ENCODE peak calls at places on chromosome 16, in ten cellular contexts. A is A549, P is COR-L47, G is PC-3, S is dermis microvascular lymphatic vessel endothelial cell, X is HT-29, K is GM12864, D is EH, I is pancreas, V is cardiac muscle cell. O is an unnamed sample.
A peak's percentile ranks its signal among the peaks of the same experiment; 100 is the strongest.

GRCh38 chr16:22220076-22220453 is 14.0 kb downstream of the EEF2K start:
- DNase-seq in A (no peak), P (no peak), G (no peak), S (no peak), X (no peak), K (no peak), D (peak; percentile 58), I (no peak), V (peak; percentile 15), O (no peak)

GRCh38 chr16:3135120-3135715 is 389 bp downstream of the ZNF213 start:
- DNase-seq in A (no peak), P (no peak), G (no peak), S (no peak), X (no peak), K (no peak), D (no peak), I (no peak), V (no peak), O (no peak)

GRCh38 chr16:49835116-49835880 is 20.6 kb downstream of the ZNF423 start:
- DNase-seq in A (no peak), P (no peak), G (no peak), S (no peak), X (no peak), K (no peak), D (no peak), I (no peak), V (no peak), O (no peak)

GRCh38 chr16:50521246-50521900 is 26.8 kb upstream of the NKD1 start:
- DNase-seq in A (no peak), P (no peak), G (no peak), S (no peak), X (no peak), K (no peak), D (no peak), I (no peak), V (no peak), O (no peak)

GRCh38 chr16:68592466-68593337 is 52.4 kb upstream of the CDH3 start:
- DNase-seq in A (no peak), P (no peak), G (peak; percentile 26), S (peak; percentile 47), X (peak; percentile 39), K (no peak), D (peak; percentile 18), I (no peak), V (no peak), O (no peak)

GRCh38 chr16:66376577-66377326 is 10.3 kb downstream of the CDH5 start:
- DNase-seq in A (no peak), P (no peak), G (peak; percentile 6), S (peak; percentile 72), X (no peak), K (no peak), D (no peak), I (no peak), V (no peak), O (no peak)

GRCh38 chr16:71347146-71347545 is 11.4 kb upstream of the CALB2 start:
- DNase-seq in A (no peak), P (no peak), G (no peak), S (no peak), X (no peak), K (no peak), D (no peak), I (no peak), V (no peak), O (no peak)

GRCh38 chr16:31421587-31421986 is 6.6 kb downstream of the COX6A2 start:
- DNase-seq in A (no peak), P (no peak), G (no peak), S (no peak), X (no peak), K (peak; percentile 19), D (no peak), I (no peak), V (no peak), O (no peak)

GRCh38 chr16:89360760-89361435 is 129.5 kb downstream of the ANKRD11 start:
- DNase-seq in A (no peak), P (no peak), G (no peak), S (peak; percentile 40), X (no peak), K (peak; percentile 72), D (no peak), I (no peak), V (no peak), O (no peak)

GRCh38 chr16:88703486-88704309 is 2.5 kb downstream of the RNF166 start:
- DNase-seq in A (no peak), P (no peak), G (no peak), S (peak; percentile 45), X (no peak), K (no peak), D (no peak), I (peak; percentile 48), V (no peak), O (no peak)

GRCh38 chr16:1691956-1692355 is 13.9 kb downstream of the JPT2 start:
- DNase-seq in A (peak; percentile 82), P (no peak), G (peak; percentile 93), S (no peak), X (no peak), K (no peak), D (peak; percentile 81), I (no peak), V (no peak), O (no peak)

GRCh38 chr16:84599528-84600202 is 18.2 kb downstream of the COTL1 start:
- DNase-seq in A (no peak), P (peak; percentile 82), G (no peak), S (peak; percentile 88), X (no peak), K (no peak), D (peak; percentile 92), I (peak; percentile 58), V (peak; percentile 60), O (no peak)

GRCh38 chr16:50257876-50258275 is 8.5 kb upstream of the ADCY7 start:
- DNase-seq in A (no peak), P (no peak), G (no peak), S (no peak), X (no peak), K (no peak), D (no peak), I (no peak), V (no peak), O (no peak)

GRCh38 chr16:86300746-86301480 is 209.4 kb upstream of the FOXF1 start:
- DNase-seq in A (no peak), P (no peak), G (no peak), S (no peak), X (no peak), K (no peak), D (no peak), I (no peak), V (peak; percentile 66), O (no peak)

GRCh38 chr16:46482895-46483294 is 138.3 kb downstream of the SHCBP1 start:
- DNase-seq in A (no peak), P (no peak), G (no peak), S (no peak), X (peak; percentile 42), K (no peak), D (no peak), I (no peak), V (no peak), O (no peak)

GRCh38 chr16:51461255-51461654 is 310.2 kb upstream of the SALL1 start:
- DNase-seq in A (no peak), P (no peak), G (no peak), S (no peak), X (peak; percentile 1), K (no peak), D (no peak), I (no peak), V (no peak), O (no peak)

GRCh38 chr16:22379656-22380055 is 5.2 kb upstream of the CDR2 start:
- DNase-seq in A (no peak), P (no peak), G (no peak), S (no peak), X (no peak), K (no peak), D (no peak), I (no peak), V (no peak), O (no peak)

GRCh38 chr16:582614-583331 is 7.1 kb upstream of the RAB40C start:
- DNase-seq in A (no peak), P (no peak), G (no peak), S (no peak), X (no peak), K (no peak), D (no peak), I (peak; percentile 78), V (no peak), O (no peak)

GRCh38 chr16:21685034-21685455 is 21.3 kb downstream of the OTOA start:
- DNase-seq in A (no peak), P (no peak), G (no peak), S (peak; percentile 16), X (no peak), K (no peak), D (no peak), I (no peak), V (peak; percentile 62), O (no peak)

GRCh38 chr16:67528222-67528869 is at the start of gene RIPOR1:
- DNase-seq in A (peak; percentile 80), P (peak; percentile 53), G (peak; percentile 28), S (peak; percentile 39), X (no peak), K (no peak), D (peak; percentile 59), I (peak; percentile 64), V (peak; percentile 74), O (peak; percentile 72)

GRCh38 chr16:2860826-2861567 is 3.0 kb upstream of the PRSS22 start:
- DNase-seq in A (no peak), P (no peak), G (peak; percentile 80), S (peak; percentile 14), X (peak; percentile 38), K (no peak), D (peak; percentile 18), I (no peak), V (no peak), O (no peak)

GRCh38 chr16:30698139-30698815 is 694 bp upstream of the SRCAP start:
- DNase-seq in A (peak; percentile 97), P (peak; percentile 89), G (peak; percentile 94), S (peak; percentile 86), X (peak; percentile 97), K (peak; percentile 92), D (peak; percentile 97), I (peak; percentile 99), V (peak; percentile 94), O (peak; percentile 80)

GRCh38 chr16:57352636-57353047 is 5.9 kb upstream of the CCL22 start:
- DNase-seq in A (no peak), P (no peak), G (no peak), S (no peak), X (no peak), K (no peak), D (no peak), I (no peak), V (no peak), O (no peak)

GRCh38 chr16:88535181-88535856 is 34.9 kb upstream of the ZC3H18 start:
- DNase-seq in A (no peak), P (no peak), G (no peak), S (no peak), X (no peak), K (no peak), D (no peak), I (no peak), V (no peak), O (no peak)

GRCh38 chr16:76941091-76941490 is 249.9 kb upstream of the MON1B start:
- DNase-seq in A (no peak), P (no peak), G (no peak), S (no peak), X (no peak), K (no peak), D (no peak), I (no peak), V (no peak), O (no peak)

GRCh38 chr16:2473999-2474876 is 689 bp upstream of the TBC1D24 start:
- DNase-seq in A (peak; percentile 72), P (peak; percentile 30), G (peak; percentile 37), S (peak; percentile 63), X (peak; percentile 47), K (no peak), D (peak; percentile 52), I (no peak), V (peak; percentile 74), O (no peak)

GRCh38 chr16:28491080-28491969 is 549 bp downstream of the CLN3 start:
- DNase-seq in A (peak; percentile 43), P (no peak), G (peak; percentile 49), S (peak; percentile 34), X (peak; percentile 37), K (no peak), D (peak; percentile 42), I (peak; percentile 63), V (peak; percentile 52), O (no peak)

GRCh38 chr16:50627419-50627818 is 53.7 kb downstream of the SNX20 start:
- DNase-seq in A (no peak), P (no peak), G (no peak), S (peak; percentile 5), X (no peak), K (no peak), D (peak; percentile 46), I (no peak), V (peak; percentile 45), O (no peak)